ENCODE peak calls at places on chromosomes 3 and 15, in nine cellular contexts. One of them, this sample, is unnamed.
A peak's percentile ranks its signal among the peaks of the same experiment; 100 is the strongest.

GRCh38 chr15:51172190-51172589 is 77.5 kb upstream of the TNFAIP8L3 start:
- DNase-seq in GM23248: peak; percentile 58
- DNase-seq in lung: no peak
- DNase-seq in psoas muscle: no peak
- DNase-seq in CD8-positive, alpha-beta memory T cell: no peak
- DNase-seq in spleen: no peak
- DNase-seq in CD8-positive, alpha-beta T cell: no peak
- DNase-seq in heart left ventricle: no peak
- DNase-seq in neuronal stem cell: no peak
- DNase-seq in this sample: no peak

GRCh38 chr3:157746391-157746790 is 243.2 kb upstream of the VEPH1 start:
- DNase-seq in psoas muscle: no peak
- DNase-seq in GM23248: peak; percentile 49
- DNase-seq in CD8-positive, alpha-beta memory T cell: no peak
- DNase-seq in spleen: no peak
- DNase-seq in heart left ventricle: no peak
- DNase-seq in neuronal stem cell: no peak
- DNase-seq in lung: no peak
- DNase-seq in CD8-positive, alpha-beta T cell: no peak
- DNase-seq in this sample: no peak

GRCh38 chr15:89958107-89958805 is 42.9 kb upstream of the ZNF710 start:
- DNase-seq in neuronal stem cell: no peak
- DNase-seq in CD8-positive, alpha-beta T cell: no peak
- DNase-seq in CD8-positive, alpha-beta memory T cell: no peak
- DNase-seq in spleen: no peak
- DNase-seq in heart left ventricle: no peak
- DNase-seq in lung: no peak
- DNase-seq in psoas muscle: no peak
- DNase-seq in GM23248: no peak
- DNase-seq in this sample: peak; percentile 85

GRCh38 chr15:36024066-36024465 is 478.1 kb upstream of the DPH6 start:
- DNase-seq in lung: no peak
- DNase-seq in heart left ventricle: no peak
- DNase-seq in spleen: no peak
- DNase-seq in CD8-positive, alpha-beta memory T cell: no peak
- DNase-seq in neuronal stem cell: no peak
- DNase-seq in GM23248: no peak
- DNase-seq in psoas muscle: no peak
- DNase-seq in CD8-positive, alpha-beta T cell: no peak
- DNase-seq in this sample: no peak

GRCh38 chr15:78397382-78397781 is 40.6 kb upstream of the IREB2 start:
- DNase-seq in spleen: no peak
- DNase-seq in CD8-positive, alpha-beta memory T cell: no peak
- DNase-seq in CD8-positive, alpha-beta T cell: no peak
- DNase-seq in psoas muscle: no peak
- DNase-seq in neuronal stem cell: no peak
- DNase-seq in lung: no peak
- DNase-seq in GM23248: no peak
- DNase-seq in heart left ventricle: no peak
- DNase-seq in this sample: no peak

GRCh38 chr3:50156991-50157493 is 1.9 kb downstream of the SEMA3F start:
- DNase-seq in psoas muscle: no peak
- DNase-seq in CD8-positive, alpha-beta T cell: no peak
- DNase-seq in GM23248: peak; percentile 42
- DNase-seq in CD8-positive, alpha-beta memory T cell: no peak
- DNase-seq in neuronal stem cell: no peak
- DNase-seq in lung: no peak
- DNase-seq in spleen: no peak
- DNase-seq in heart left ventricle: no peak
- DNase-seq in this sample: no peak

GRCh38 chr15:40357723-40358491 is at the start of gene DISP2:
- DNase-seq in spleen: peak; percentile 97
- DNase-seq in psoas muscle: peak; percentile 95
- DNase-seq in GM23248: peak; percentile 93
- DNase-seq in heart left ventricle: peak; percentile 96
- DNase-seq in lung: peak; percentile 86
- DNase-seq in neuronal stem cell: peak; percentile 90
- DNase-seq in CD8-positive, alpha-beta memory T cell: peak; percentile 88
- DNase-seq in CD8-positive, alpha-beta T cell: peak; percentile 92
- DNase-seq in this sample: peak; percentile 95

GRCh38 chr3:35688826-35689225 is 49.5 kb downstream of the ARPP21 start:
- DNase-seq in heart left ventricle: no peak
- DNase-seq in lung: no peak
- DNase-seq in GM23248: no peak
- DNase-seq in CD8-positive, alpha-beta T cell: no peak
- DNase-seq in spleen: no peak
- DNase-seq in psoas muscle: no peak
- DNase-seq in CD8-positive, alpha-beta memory T cell: no peak
- DNase-seq in neuronal stem cell: no peak
- DNase-seq in this sample: no peak

GRCh38 chr15:46441294-46442062 is 806.6 kb downstream of the SQOR start:
- DNase-seq in CD8-positive, alpha-beta memory T cell: no peak
- DNase-seq in lung: no peak
- DNase-seq in neuronal stem cell: no peak
- DNase-seq in GM23248: peak; percentile 64
- DNase-seq in psoas muscle: no peak
- DNase-seq in heart left ventricle: no peak
- DNase-seq in spleen: no peak
- DNase-seq in CD8-positive, alpha-beta T cell: no peak
- DNase-seq in this sample: no peak

GRCh38 chr15:67013696-67014095 is 51.7 kb upstream of the SMAD3 start:
- DNase-seq in GM23248: no peak
- DNase-seq in neuronal stem cell: peak; percentile 38
- DNase-seq in CD8-positive, alpha-beta memory T cell: no peak
- DNase-seq in heart left ventricle: no peak
- DNase-seq in lung: no peak
- DNase-seq in psoas muscle: peak; percentile 67
- DNase-seq in spleen: no peak
- DNase-seq in CD8-positive, alpha-beta T cell: no peak
- DNase-seq in this sample: no peak

GRCh38 chr15:31471731-31472430 is 145.2 kb downstream of the KLF13 start:
- DNase-seq in lung: no peak
- DNase-seq in spleen: no peak
- DNase-seq in GM23248: peak; percentile 95
- DNase-seq in psoas muscle: no peak
- DNase-seq in CD8-positive, alpha-beta memory T cell: no peak
- DNase-seq in neuronal stem cell: no peak
- DNase-seq in CD8-positive, alpha-beta T cell: no peak
- DNase-seq in heart left ventricle: no peak
- DNase-seq in this sample: no peak

GRCh38 chr3:188954590-188955208 is 217.1 kb upstream of the TPRG1 start:
- DNase-seq in spleen: peak; percentile 93
- DNase-seq in heart left ventricle: peak; percentile 87
- DNase-seq in psoas muscle: peak; percentile 90
- DNase-seq in lung: peak; percentile 85
- DNase-seq in CD8-positive, alpha-beta T cell: peak; percentile 83
- DNase-seq in GM23248: peak; percentile 89
- DNase-seq in neuronal stem cell: peak; percentile 90
- DNase-seq in CD8-positive, alpha-beta memory T cell: peak; percentile 56
- DNase-seq in this sample: peak; percentile 75

GRCh38 chr3:120894285-120894684 is 13.7 kb upstream of the STXBP5L start:
- DNase-seq in lung: no peak
- DNase-seq in neuronal stem cell: no peak
- DNase-seq in CD8-positive, alpha-beta memory T cell: no peak
- DNase-seq in heart left ventricle: no peak
- DNase-seq in GM23248: no peak
- DNase-seq in CD8-positive, alpha-beta T cell: no peak
- DNase-seq in psoas muscle: no peak
- DNase-seq in spleen: no peak
- DNase-seq in this sample: no peak

GRCh38 chr15:55546718-55547117 is 38.7 kb upstream of the DNAAF4 start:
- DNase-seq in GM23248: no peak
- DNase-seq in heart left ventricle: no peak
- DNase-seq in psoas muscle: no peak
- DNase-seq in lung: no peak
- DNase-seq in spleen: no peak
- DNase-seq in neuronal stem cell: no peak
- DNase-seq in CD8-positive, alpha-beta T cell: no peak
- DNase-seq in CD8-positive, alpha-beta memory T cell: no peak
- DNase-seq in this sample: no peak

GRCh38 chr15:100230784-100231183 is 111.0 kb downstream of the ADAMTS17 start:
- DNase-seq in CD8-positive, alpha-beta T cell: no peak
- DNase-seq in heart left ventricle: no peak
- DNase-seq in neuronal stem cell: no peak
- DNase-seq in lung: no peak
- DNase-seq in spleen: no peak
- DNase-seq in GM23248: no peak
- DNase-seq in CD8-positive, alpha-beta memory T cell: no peak
- DNase-seq in psoas muscle: no peak
- DNase-seq in this sample: no peak

DNA sequence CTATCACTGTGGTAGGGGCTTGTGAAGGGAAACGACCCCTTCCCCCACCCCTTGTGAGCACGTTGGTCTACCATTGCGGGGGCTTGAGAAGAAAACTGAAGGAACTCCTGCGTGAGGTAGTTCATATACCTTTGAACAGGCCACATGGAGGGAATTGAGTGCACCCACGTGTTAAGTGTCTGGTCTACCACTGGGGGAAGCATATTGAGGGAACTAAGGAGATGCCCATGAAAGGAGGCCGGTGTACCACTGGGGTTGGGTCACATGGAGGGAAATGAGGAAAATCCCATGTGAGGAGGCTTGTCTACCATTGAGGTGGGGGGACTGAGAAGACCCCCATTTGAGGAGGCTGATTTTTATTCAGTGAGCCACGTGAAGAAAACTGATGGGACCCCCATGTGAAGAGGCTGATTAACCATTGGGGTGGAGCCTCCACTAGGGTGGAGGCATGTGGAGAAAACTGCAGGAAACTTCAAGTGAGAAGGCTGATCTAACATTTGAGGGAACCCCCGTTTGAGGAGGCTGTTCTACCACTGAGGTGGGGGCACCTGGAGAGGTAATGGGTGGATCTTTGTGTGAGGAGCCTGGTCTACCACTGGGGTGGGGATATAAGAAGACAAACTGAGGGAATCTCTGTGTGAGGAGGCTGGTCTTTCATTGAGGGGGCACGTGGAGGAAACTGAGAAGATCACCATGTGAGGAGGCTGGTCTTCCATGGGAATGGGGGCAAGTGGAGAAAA is 163.2 kb downstream of the FBLN2 start:
- DNase-seq in neuronal stem cell: no peak
- DNase-seq in GM23248: no peak
- DNase-seq in CD8-positive, alpha-beta T cell: no peak
- DNase-seq in lung: no peak
- DNase-seq in CD8-positive, alpha-beta memory T cell: no peak
- DNase-seq in spleen: peak; percentile 22
- DNase-seq in heart left ventricle: peak; percentile 9
- DNase-seq in psoas muscle: no peak
- DNase-seq in this sample: peak; percentile 7
- H3K27ac ChIP-seq in neuronal stem cell: no peak overlapping the region
- H3K27ac ChIP-seq in GM23248: no peak overlapping the region
- H3K27ac ChIP-seq in CD8-positive, alpha-beta T cell: no peak overlapping the region
- H3K27ac ChIP-seq in lung: no peak overlapping the region
- H3K27ac ChIP-seq in CD8-positive, alpha-beta memory T cell: no peak overlapping the region
- H3K27ac ChIP-seq in spleen: no peak overlapping the region
- H3K27ac ChIP-seq in heart left ventricle: no peak overlapping the region
- H3K27ac ChIP-seq in psoas muscle: no peak overlapping the region
- H3K27ac ChIP-seq in this sample: no peak overlapping the region

GRCh38 chr15:92891533-92892200 is 8.5 kb upstream of the CHD2 start:
- DNase-seq in CD8-positive, alpha-beta memory T cell: no peak
- DNase-seq in lung: no peak
- DNase-seq in CD8-positive, alpha-beta T cell: no peak
- DNase-seq in psoas muscle: no peak
- DNase-seq in neuronal stem cell: no peak
- DNase-seq in GM23248: no peak
- DNase-seq in spleen: no peak
- DNase-seq in heart left ventricle: no peak
- DNase-seq in this sample: no peak
- H3K4me1 ChIP-seq in CD8-positive, alpha-beta memory T cell: peaks cover 90% of the 10 kb centered on the region
- H3K4me1 ChIP-seq in lung: peaks cover 5% of the 10 kb centered on the region
- H3K4me1 ChIP-seq in CD8-positive, alpha-beta T cell: peaks cover 82% of the 10 kb centered on the region
- H3K4me1 ChIP-seq in psoas muscle: peaks cover 64% of the 10 kb centered on the region
- H3K4me1 ChIP-seq in neuronal stem cell: peaks cover 1% of the 10 kb centered on the region
- H3K4me1 ChIP-seq in GM23248: peaks cover 41% of the 10 kb centered on the region
- H3K4me1 ChIP-seq in spleen: peaks cover 79% of the 10 kb centered on the region
- H3K4me1 ChIP-seq in heart left ventricle: peaks cover 35% of the 10 kb centered on the region
- H3K4me1 ChIP-seq in this sample: no peaks in the 10 kb centered on the region

GRCh38 chr3:123416647-123417046 is 32.2 kb downstream of the ADCY5 start:
- DNase-seq in spleen: peak; percentile 7
- DNase-seq in neuronal stem cell: no peak
- DNase-seq in heart left ventricle: no peak
- DNase-seq in psoas muscle: no peak
- DNase-seq in CD8-positive, alpha-beta memory T cell: no peak
- DNase-seq in CD8-positive, alpha-beta T cell: no peak
- DNase-seq in lung: no peak
- DNase-seq in GM23248: no peak
- DNase-seq in this sample: no peak

GRCh38 chr3:123416173-123416572 is 32.7 kb downstream of the ADCY5 start:
- DNase-seq in CD8-positive, alpha-beta T cell: no peak
- DNase-seq in GM23248: no peak
- DNase-seq in psoas muscle: no peak
- DNase-seq in spleen: peak; percentile 65
- DNase-seq in heart left ventricle: peak; percentile 40
- DNase-seq in lung: no peak
- DNase-seq in CD8-positive, alpha-beta memory T cell: no peak
- DNase-seq in neuronal stem cell: no peak
- DNase-seq in this sample: no peak

GRCh38 chr3:123412811-123413588 is 35.9 kb downstream of the ADCY5 start:
- DNase-seq in CD8-positive, alpha-beta memory T cell: no peak
- DNase-seq in spleen: peak; percentile 66
- DNase-seq in neuronal stem cell: no peak
- DNase-seq in heart left ventricle: peak; percentile 76
- DNase-seq in psoas muscle: peak; percentile 63
- DNase-seq in GM23248: peak; percentile 15
- DNase-seq in CD8-positive, alpha-beta T cell: no peak
- DNase-seq in lung: no peak
- DNase-seq in this sample: no peak

GRCh38 chr3:123412076-123412475 is 36.8 kb downstream of the ADCY5 start:
- DNase-seq in spleen: peak; percentile 59
- DNase-seq in CD8-positive, alpha-beta T cell: no peak
- DNase-seq in neuronal stem cell: no peak
- DNase-seq in lung: no peak
- DNase-seq in CD8-positive, alpha-beta memory T cell: no peak
- DNase-seq in GM23248: no peak
- DNase-seq in psoas muscle: no peak
- DNase-seq in heart left ventricle: peak; percentile 60
- DNase-seq in this sample: no peak

GRCh38 chr3:123414958-123415792 is 33.7 kb downstream of the ADCY5 start:
- DNase-seq in CD8-positive, alpha-beta memory T cell: no peak
- DNase-seq in lung: no peak
- DNase-seq in heart left ventricle: peak; percentile 59
- DNase-seq in GM23248: no peak
- DNase-seq in spleen: peak; percentile 65
- DNase-seq in psoas muscle: no peak
- DNase-seq in CD8-positive, alpha-beta T cell: no peak
- DNase-seq in neuronal stem cell: no peak
- DNase-seq in this sample: no peak
- H3K27ac ChIP-seq in CD8-positive, alpha-beta memory T cell: no peak overlapping the region
- H3K27ac ChIP-seq in lung: peak overlapping the region; percentile 0
- H3K27ac ChIP-seq in heart left ventricle: peak overlapping the region; percentile 90
- H3K27ac ChIP-seq in GM23248: no peak overlapping the region
- H3K27ac ChIP-seq in spleen: peak overlapping the region; percentile 76
- H3K27ac ChIP-seq in psoas muscle: peak overlapping the region; percentile 10
- H3K27ac ChIP-seq in CD8-positive, alpha-beta T cell: no peak overlapping the region
- H3K27ac ChIP-seq in neuronal stem cell: no peak overlapping the region
- H3K27ac ChIP-seq in this sample: peak overlapping the region; percentile 68

GRCh38 chr3:55036883-55037577 is 109.2 kb upstream of the LRTM1 start:
- DNase-seq in spleen: no peak
- DNase-seq in lung: no peak
- DNase-seq in heart left ventricle: no peak
- DNase-seq in CD8-positive, alpha-beta memory T cell: no peak
- DNase-seq in GM23248: no peak
- DNase-seq in CD8-positive, alpha-beta T cell: no peak
- DNase-seq in neuronal stem cell: no peak
- DNase-seq in psoas muscle: no peak
- DNase-seq in this sample: no peak

GRCh38 chr3:55042591-55042990 is 114.7 kb upstream of the LRTM1 start:
- DNase-seq in psoas muscle: no peak
- DNase-seq in lung: no peak
- DNase-seq in CD8-positive, alpha-beta T cell: no peak
- DNase-seq in heart left ventricle: no peak
- DNase-seq in neuronal stem cell: no peak
- DNase-seq in spleen: no peak
- DNase-seq in GM23248: peak; percentile 38
- DNase-seq in CD8-positive, alpha-beta memory T cell: no peak
- DNase-seq in this sample: no peak
- H3K4me1 ChIP-seq in psoas muscle: no peaks in the 10 kb centered on the region
- H3K4me1 ChIP-seq in lung: no peaks in the 10 kb centered on the region
- H3K4me1 ChIP-seq in CD8-positive, alpha-beta T cell: no peaks in the 10 kb centered on the region
- H3K4me1 ChIP-seq in heart left ventricle: no peaks in the 10 kb centered on the region
- H3K4me1 ChIP-seq in neuronal stem cell: no peaks in the 10 kb centered on the region
- H3K4me1 ChIP-seq in spleen: no peaks in the 10 kb centered on the region
- H3K4me1 ChIP-seq in GM23248: no peaks in the 10 kb centered on the region
- H3K4me1 ChIP-seq in CD8-positive, alpha-beta memory T cell: no peaks in the 10 kb centered on the region
- H3K4me1 ChIP-seq in this sample: no peaks in the 10 kb centered on the region

This sample was measured in Peyer's patch.